ENCODE peak calls at places on chromosomes 11 and 22, in five cellular contexts. One of them, this sample, is unnamed.

GRCh38 chr11:67406969-67407699 is 3.3 kb downstream of the TBC1D10C start:
- DNase-seq in GM12878: no peak
- DNase-seq in HepG2: no peak
- DNase-seq in IMR-90: no peak
- DNase-seq in SK-N-SH: peak
- DNase-seq in this sample: no peak

GRCh38 chr11:41978951-41979350 is 519.5 kb upstream of the LRRC4C start:
- DNase-seq in GM12878: no peak
- DNase-seq in HepG2: no peak
- DNase-seq in IMR-90: no peak
- DNase-seq in SK-N-SH: no peak
- DNase-seq in this sample: no peak

GRCh38 chr11:126403039-126403438 is 47.6 kb downstream of the ST3GAL4 start:
- DNase-seq in GM12878: no peak
- DNase-seq in HepG2: no peak
- DNase-seq in IMR-90: no peak
- DNase-seq in SK-N-SH: no peak
- DNase-seq in this sample: no peak

GRCh38 chr11:32952421-32952820 is 59.8 kb downstream of the QSER1 start:
- DNase-seq in GM12878: no peak
- DNase-seq in HepG2: no peak
- DNase-seq in IMR-90: no peak
- DNase-seq in SK-N-SH: no peak
- DNase-seq in this sample: no peak

GRCh38 chr22:43014062-43014875 is 680 bp downstream of the PACSIN2 start:
- DNase-seq in GM12878: no peak
- DNase-seq in HepG2: peak
- DNase-seq in IMR-90: no peak
- DNase-seq in SK-N-SH: peak
- DNase-seq in this sample: peak

GRCh38 chr11:46334211-46334610 is 13.1 kb upstream of the DGKZ start:
- DNase-seq in GM12878: no peak
- DNase-seq in HepG2: no peak
- DNase-seq in IMR-90: no peak
- DNase-seq in SK-N-SH: no peak
- DNase-seq in this sample: no peak

GRCh38 chr11:59186130-59186594 is 14.2 kb downstream of the DTX4 start:
- DNase-seq in GM12878: no peak
- DNase-seq in HepG2: peak
- DNase-seq in IMR-90: no peak
- DNase-seq in SK-N-SH: peak
- DNase-seq in this sample: peak

GRCh38 chr11:128860571-128861361 is 6.3 kb downstream of the KCNJ1 start:
- DNase-seq in GM12878: no peak
- DNase-seq in HepG2: no peak
- DNase-seq in IMR-90: peak
- DNase-seq in SK-N-SH: peak
- DNase-seq in this sample: no peak

GRCh38 chr22:30511109-30511508 is 5.6 kb upstream of the SEC14L4 start:
- DNase-seq in GM12878: no peak
- DNase-seq in HepG2: no peak
- DNase-seq in IMR-90: no peak
- DNase-seq in SK-N-SH: no peak
- DNase-seq in this sample: no peak

GRCh38 chr11:134337051-134337450 is 5.3 kb downstream of the GLB1L2 start:
- DNase-seq in GM12878: no peak
- DNase-seq in HepG2: no peak
- DNase-seq in IMR-90: no peak
- DNase-seq in SK-N-SH: no peak
- DNase-seq in this sample: no peak

GRCh38 chr11:115959098-115959497 is 454.9 kb upstream of the CADM1 start:
- DNase-seq in GM12878: no peak
- DNase-seq in HepG2: peak
- DNase-seq in IMR-90: no peak
- DNase-seq in SK-N-SH: peak
- DNase-seq in this sample: no peak

GRCh38 chr22:37032535-37033460 is 13.3 kb downstream of the MPST start:
- DNase-seq in GM12878: no peak
- DNase-seq in HepG2: peak
- DNase-seq in IMR-90: peak
- DNase-seq in SK-N-SH: no peak
- DNase-seq in this sample: no peak

GRCh38 chr11:123525072-123525471 is 95.0 kb downstream of the GRAMD1B start:
- DNase-seq in GM12878: no peak
- DNase-seq in HepG2: no peak
- DNase-seq in IMR-90: no peak
- DNase-seq in SK-N-SH: no peak
- DNase-seq in this sample: no peak

GRCh38 chr11:128942807-128943430 is at the start of gene TP53AIP1:
- DNase-seq in GM12878: no peak
- DNase-seq in HepG2: no peak
- DNase-seq in IMR-90: no peak
- DNase-seq in SK-N-SH: no peak
- DNase-seq in this sample: no peak

GRCh38 chr11:108562746-108563581 is 30.6 kb downstream of the EXPH5 start:
- DNase-seq in GM12878: no peak
- DNase-seq in HepG2: no peak
- DNase-seq in IMR-90: no peak
- DNase-seq in SK-N-SH: no peak
- DNase-seq in this sample: no peak

GRCh38 chr11:36075053-36075452 is 131.2 kb downstream of the LDLRAD3 start:
- DNase-seq in GM12878: no peak
- DNase-seq in HepG2: no peak
- DNase-seq in IMR-90: peak
- DNase-seq in SK-N-SH: no peak
- DNase-seq in this sample: no peak

GRCh38 chr11:134659882-134660281 is 247.8 kb upstream of the B3GAT1 start:
- DNase-seq in GM12878: no peak
- DNase-seq in HepG2: no peak
- DNase-seq in IMR-90: no peak
- DNase-seq in SK-N-SH: no peak
- DNase-seq in this sample: no peak

GRCh38 chr11:17770048-17770652 is 35.6 kb downstream of the KCNC1 start:
- DNase-seq in GM12878: no peak
- DNase-seq in HepG2: peak
- DNase-seq in IMR-90: no peak
- DNase-seq in SK-N-SH: peak
- DNase-seq in this sample: peak

GRCh38 chr11:118435233-118435892 is 929 bp upstream of the KMT2A start:
- DNase-seq in GM12878: no peak
- DNase-seq in HepG2: peak
- DNase-seq in IMR-90: peak
- DNase-seq in SK-N-SH: peak
- DNase-seq in this sample: peak

GRCh38 chr11:18392434-18393321 is 1.7 kb upstream of the LDHA start:
- DNase-seq in GM12878: no peak
- DNase-seq in HepG2: no peak
- DNase-seq in IMR-90: no peak
- DNase-seq in SK-N-SH: no peak
- DNase-seq in this sample: no peak

GRCh38 chr11:129402196-129402595 is 26.5 kb downstream of the BARX2 start:
- DNase-seq in GM12878: no peak
- DNase-seq in HepG2: no peak
- DNase-seq in IMR-90: no peak
- DNase-seq in SK-N-SH: no peak
- DNase-seq in this sample: no peak

GRCh38 chr11:36098976-36099375 is 155.1 kb downstream of the LDLRAD3 start:
- DNase-seq in GM12878: no peak
- DNase-seq in HepG2: no peak
- DNase-seq in IMR-90: no peak
- DNase-seq in SK-N-SH: no peak
- DNase-seq in this sample: no peak

GRCh38 chr11:43268161-43268560 is 43.6 kb upstream of the API5 start:
- DNase-seq in GM12878: no peak
- DNase-seq in HepG2: no peak
- DNase-seq in IMR-90: no peak
- DNase-seq in SK-N-SH: no peak
- DNase-seq in this sample: no peak

GRCh38 chr11:88482871-88483301 is 145.3 kb upstream of the CTSC start:
- DNase-seq in GM12878: no peak
- DNase-seq in HepG2: no peak
- DNase-seq in IMR-90: peak
- DNase-seq in SK-N-SH: no peak
- DNase-seq in this sample: no peak

GRCh38 chr11:121426476-121427454 is 25.3 kb upstream of the SORL1 start:
- DNase-seq in GM12878: no peak
- DNase-seq in HepG2: no peak
- DNase-seq in IMR-90: no peak
- DNase-seq in SK-N-SH: peak
- DNase-seq in this sample: peak

DNA sequence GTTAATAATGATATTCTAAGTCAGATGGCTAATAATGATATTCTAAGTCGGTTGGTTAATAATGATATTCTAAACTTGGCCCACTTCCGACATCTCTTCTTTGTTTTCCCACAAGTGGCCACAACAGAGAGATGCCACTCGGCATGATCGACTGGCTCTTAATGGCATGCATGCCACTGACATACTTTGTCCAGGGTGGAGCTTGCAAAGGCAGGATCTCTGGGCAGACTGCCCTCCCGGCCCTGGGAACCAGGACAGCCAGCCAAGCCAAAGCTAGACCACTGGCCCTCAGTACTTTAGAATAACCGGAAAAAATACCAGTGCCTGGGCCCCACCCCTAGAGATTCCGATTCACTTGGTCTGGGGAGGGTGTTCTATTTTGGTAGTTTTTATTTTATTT is 78.1 kb downstream of the KIAA1671 start:
- DNase-seq in GM12878: no peak
- DNase-seq in HepG2: no peak
- DNase-seq in IMR-90: no peak
- DNase-seq in SK-N-SH: no peak
- DNase-seq in this sample: no peak
- TF ChIP-seq MXI1 in GM12878: no peak
- TF ChIP-seq MXI1 in HepG2: no peak
- TF ChIP-seq MXI1 in IMR-90: no peak
- TF ChIP-seq MXI1 in SK-N-SH: no peak
- TF ChIP-seq MXI1 in this sample: no peak

DNA sequence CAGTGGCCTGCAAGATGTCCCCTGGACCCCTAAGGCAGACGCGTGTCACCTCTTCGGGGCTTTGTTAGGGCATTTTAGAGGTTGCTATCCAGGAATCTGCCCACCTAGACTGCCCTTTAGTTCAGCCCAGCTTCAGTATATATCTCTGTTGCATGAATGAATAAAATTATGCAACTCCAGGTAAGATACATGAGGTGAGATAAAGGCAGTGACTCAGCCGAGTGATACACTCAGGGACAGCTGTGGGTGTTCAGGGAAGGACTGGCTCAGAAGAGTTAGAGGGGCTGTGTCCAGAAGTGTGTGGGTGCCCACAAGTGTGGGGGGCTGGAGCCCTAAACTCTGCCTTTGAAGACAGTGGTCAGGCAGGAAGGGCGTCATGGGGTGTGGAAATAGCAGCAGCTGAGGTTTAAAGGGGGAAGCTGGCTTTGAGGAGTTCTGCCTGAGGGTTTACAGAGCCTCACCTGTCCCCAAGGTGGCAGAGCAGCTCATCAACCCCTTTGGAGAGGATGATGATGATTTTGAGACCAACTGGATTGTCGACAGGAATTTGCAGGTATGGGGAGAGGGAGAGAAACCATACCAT is 8.3 kb downstream of the FTH1 start:
- DNase-seq in GM12878: no peak
- DNase-seq in HepG2: no peak
- DNase-seq in IMR-90: no peak
- DNase-seq in SK-N-SH: no peak
- DNase-seq in this sample: no peak
- TF ChIP-seq MXI1 in GM12878: no peak
- TF ChIP-seq MXI1 in HepG2: no peak
- TF ChIP-seq MXI1 in IMR-90: no peak
- TF ChIP-seq MXI1 in SK-N-SH: no peak
- TF ChIP-seq MXI1 in this sample: no peak

GRCh38 chr11:16587670-16588069 is 150.8 kb upstream of the C11orf58 start:
- DNase-seq in GM12878: no peak
- DNase-seq in HepG2: no peak
- DNase-seq in IMR-90: no peak
- DNase-seq in SK-N-SH: no peak
- DNase-seq in this sample: no peak
- TF ChIP-seq MXI1 in GM12878: no peak
- TF ChIP-seq MXI1 in HepG2: no peak
- TF ChIP-seq MXI1 in IMR-90: no peak
- TF ChIP-seq MXI1 in SK-N-SH: no peak
- TF ChIP-seq MXI1 in this sample: no peak

GRCh38 chr11:19980388-19980787 is 179.9 kb downstream of the DBX1 start:
- DNase-seq in GM12878: no peak
- DNase-seq in HepG2: no peak
- DNase-seq in IMR-90: peak
- DNase-seq in SK-N-SH: no peak
- DNase-seq in this sample: peak

GRCh38 chr11:19978668-19979518 is 181.4 kb downstream of the DBX1 start:
- DNase-seq in GM12878: peak
- DNase-seq in HepG2: peak
- DNase-seq in IMR-90: peak
- DNase-seq in SK-N-SH: no peak
- DNase-seq in this sample: peak

GRCh38 chr11:19979519-19979845 is 180.8 kb downstream of the DBX1 start:
- DNase-seq in GM12878: peak
- DNase-seq in HepG2: no peak
- DNase-seq in IMR-90: no peak
- DNase-seq in SK-N-SH: no peak
- DNase-seq in this sample: no peak

GRCh38 chr11:19982761-19983495 is 177.3 kb downstream of the DBX1 start:
- DNase-seq in GM12878: no peak
- DNase-seq in HepG2: no peak
- DNase-seq in IMR-90: peak
- DNase-seq in SK-N-SH: no peak
- DNase-seq in this sample: no peak

DNA sequence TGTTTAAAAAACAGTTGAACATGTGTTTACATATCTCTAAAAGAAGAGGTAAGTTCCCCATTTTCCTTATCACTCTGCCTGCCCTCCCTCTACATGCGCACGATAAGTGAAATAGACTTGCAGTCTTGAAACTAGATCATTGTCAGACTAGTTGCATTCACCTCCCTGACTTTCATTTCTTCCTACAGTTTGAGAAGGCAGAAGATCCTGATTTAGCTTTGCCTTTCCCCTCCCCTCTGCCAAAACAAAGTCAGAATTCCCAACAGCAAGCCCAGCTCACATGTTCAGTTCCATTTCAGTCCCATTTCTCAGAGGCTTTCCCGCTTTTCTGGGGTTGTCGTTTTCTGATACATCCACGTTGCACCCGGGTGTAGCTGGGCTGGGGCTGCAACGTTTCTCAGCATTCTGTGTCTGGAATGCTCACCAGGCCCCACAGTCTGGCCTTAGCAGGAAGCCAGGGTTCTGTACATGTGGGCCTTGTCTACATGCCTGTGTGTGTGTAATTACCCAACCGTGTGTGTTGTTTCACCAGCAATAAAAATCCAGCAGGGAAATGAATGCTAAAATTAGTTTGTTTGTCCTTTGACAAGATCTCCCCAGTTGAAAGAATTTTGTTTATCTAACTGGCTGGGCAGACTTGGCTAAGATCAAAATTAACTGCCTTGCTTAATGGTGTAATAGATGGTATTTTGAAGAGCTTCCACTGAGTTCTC is 179.2 kb downstream of the DBX1 start:
- DNase-seq in GM12878: no peak
- DNase-seq in HepG2: peak
- DNase-seq in IMR-90: peak
- DNase-seq in SK-N-SH: peak
- DNase-seq in this sample: peak
- TF ChIP-seq MXI1 in GM12878: no peak
- TF ChIP-seq MXI1 in HepG2: no peak
- TF ChIP-seq MXI1 in IMR-90: no peak
- TF ChIP-seq MXI1 in SK-N-SH: no peak
- TF ChIP-seq MXI1 in this sample: no peak

GRCh38 chr11:86459682-86460460 is 85.2 kb downstream of the CCDC81 start:
- DNase-seq in GM12878: no peak
- DNase-seq in HepG2: peak
- DNase-seq in IMR-90: peak
- DNase-seq in SK-N-SH: peak
- DNase-seq in this sample: no peak
- TF ChIP-seq MXI1 in GM12878: no peak
- TF ChIP-seq MXI1 in HepG2: no peak
- TF ChIP-seq MXI1 in IMR-90: no peak
- TF ChIP-seq MXI1 in SK-N-SH: no peak
- TF ChIP-seq MXI1 in this sample: no peak